ENCODE peak calls at places on chromosomes 12 and 14, in seven cellular contexts. D is dorsolateral prefrontal cortex; H is right atrium auricular region; I is ovary; O is H9; V is CD8-positive, alpha-beta T cell; S is PC-9. G is an unnamed sample.

GRCh38 chr14:89331398-89331797 is 85.6 kb downstream of the FOXN3 start:
- DNase-seq in V (no peak), H (no peak), O (no peak), S (no peak), D (no peak), I (no peak), G (no peak)

GRCh38 chr12:72560370-72560769 is 288.2 kb downstream of the TRHDE start:
- DNase-seq in S (no peak), O (peak; percentile 36), D (no peak), I (no peak), H (no peak), V (no peak), G (no peak)

GRCh38 chr12:53057816-53058500 is 8.1 kb downstream of the TNS2 start:
- DNase-seq in S (no peak), I (peak; percentile 41), D (peak; percentile 9), O (no peak), V (no peak), H (peak; percentile 58), G (no peak)

GRCh38 chr12:62922539-62922938 is 12.4 kb downstream of the PPM1H start:
- DNase-seq in I (no peak), D (peak; percentile 69), V (no peak), O (no peak), S (no peak), H (no peak), G (no peak)

GRCh38 chr14:30194769-30195168 is 267.1 kb upstream of the PRKD1 start:
- DNase-seq in V (no peak), D (no peak), I (no peak), H (no peak), S (no peak), O (no peak), G (no peak)

GRCh38 chr12:87660987-87661769 is 368.0 kb downstream of the C12orf50 start:
- DNase-seq in V (no peak), O (no peak), I (no peak), D (no peak), S (no peak), H (no peak), G (no peak)

GRCh38 chr14:37583358-37584210 is 11.5 kb downstream of the FOXA1 start:
- DNase-seq in V (no peak), O (peak; percentile 50), H (no peak), D (no peak), I (no peak), S (no peak), G (no peak)

GRCh38 chr12:12357697-12358476 is 1.0 kb downstream of the BORCS5 start:
- DNase-seq in I (no peak), S (no peak), O (no peak), H (no peak), D (no peak), V (no peak), G (no peak)

GRCh38 chr12:116687888-116688287 is 50.0 kb downstream of the SPRING1 start:
- DNase-seq in V (no peak), I (no peak), D (no peak), H (no peak), O (peak; percentile 92), S (no peak), G (no peak)

GRCh38 chr12:123744836-123745235 is 17.3 kb upstream of the DNAH10 start:
- DNase-seq in I (no peak), S (no peak), H (no peak), O (peak; percentile 46), D (no peak), V (no peak), G (no peak)

GRCh38 chr12:6554168-6554989 is 1.5 kb downstream of the IFFO1 start:
- DNase-seq in H (peak; percentile 88), O (peak; percentile 96), S (no peak), V (peak; percentile 81), I (peak; percentile 74), D (peak; percentile 67), G (no peak)

GRCh38 chr12:52020126-52020525 is 13.4 kb downstream of the TAMALIN start:
- DNase-seq in S (no peak), H (no peak), D (no peak), V (no peak), O (no peak), I (no peak), G (no peak)

GRCh38 chr14:23640524-23641141 is 4.5 kb downstream of the DHRS2 start:
- DNase-seq in I (peak; percentile 90), O (peak; percentile 49), V (no peak), H (no peak), D (no peak), S (peak; percentile 74), G (no peak)

GRCh38 chr14:91241848-91242247 is 2.7 kb downstream of the GPR68 start:
- DNase-seq in I (no peak), D (no peak), H (no peak), O (no peak), V (no peak), S (no peak), G (no peak)

GRCh38 chr14:34873591-34874385 is 1.4 kb downstream of the BAZ1A start:
- DNase-seq in V (peak; percentile 84), O (peak; percentile 36), H (peak; percentile 90), D (peak; percentile 67), S (peak; percentile 75), I (peak; percentile 72), G (peak; percentile 77)

GRCh38 chr14:61927521-61927920 is 165.3 kb downstream of the SNAPC1 start:
- DNase-seq in I (no peak), D (no peak), O (no peak), H (no peak), S (peak; percentile 98), V (no peak), G (no peak)

GRCh38 chr14:94673071-94673470 is 60.9 kb downstream of the SERPINA3 start:
- DNase-seq in V (no peak), D (no peak), I (no peak), O (no peak), S (no peak), H (no peak), G (no peak)

GRCh38 chr12:59115526-59115925 is 195.2 kb upstream of the LRIG3 start:
- DNase-seq in I (no peak), V (no peak), O (no peak), S (no peak), D (no peak), H (no peak), G (no peak)

GRCh38 chr12:6312529-6313325 is 2.2 kb downstream of the PLEKHG6 start:
- DNase-seq in O (peak; percentile 93), I (no peak), S (peak; percentile 96), D (no peak), V (no peak), H (no peak), G (no peak)

DNA sequence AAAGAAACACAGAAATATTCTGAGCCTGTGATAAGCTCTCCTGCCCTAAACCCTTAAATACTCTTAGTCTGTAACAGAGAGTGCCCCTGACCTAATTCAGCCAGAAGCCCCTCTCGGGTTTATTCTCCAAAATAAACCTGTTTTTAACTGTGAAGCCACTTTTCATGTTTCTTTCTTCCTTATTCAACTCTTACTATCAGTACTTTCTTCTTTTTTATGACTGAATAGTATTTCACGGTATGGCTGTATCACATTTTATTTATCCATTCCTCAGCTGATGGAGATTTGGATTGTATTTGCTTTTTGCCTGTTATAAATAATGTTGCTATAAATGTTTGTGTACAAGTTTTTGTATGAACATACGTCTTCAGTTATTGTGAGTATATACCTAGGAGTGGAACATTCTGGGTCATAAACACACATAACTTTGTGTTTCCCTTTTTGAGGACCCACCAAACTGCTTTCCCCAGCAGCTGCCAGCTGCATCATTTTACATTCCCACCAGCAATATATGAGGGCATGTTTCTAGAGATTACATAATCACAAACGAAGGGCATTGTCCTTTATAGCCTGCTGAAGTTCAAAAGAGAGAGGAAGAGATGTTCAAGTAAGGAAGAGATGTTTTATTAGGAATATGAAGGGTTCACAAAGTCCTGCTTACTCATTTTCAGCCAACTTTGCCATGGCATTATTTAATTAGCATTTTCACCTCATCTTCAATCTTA is 199.4 kb upstream of the NUDT4 start:
- DNase-seq in H (no peak), I (no peak), S (no peak), O (no peak), D (no peak), V (no peak), G (no peak)
- H3K27ac ChIP-seq in H (peak overlapping the region; percentile 78), I (peak overlapping the region; percentile 73), S (no peak overlapping the region), O (no peak overlapping the region), D (no peak overlapping the region), V (no peak overlapping the region), G (no peak overlapping the region)

GRCh38 chr14:54567634-54568561 is 970 bp downstream of the SAMD4A start:
- DNase-seq in S (no peak), V (peak; percentile 59), I (peak; percentile 65), O (peak; percentile 71), D (peak; percentile 34), H (no peak), G (no peak)
- H3K27ac ChIP-seq in S (peak overlapping the region; percentile 40), V (no peak overlapping the region), I (peak overlapping the region; percentile 96), O (no peak overlapping the region), D (peak overlapping the region; percentile 89), H (peak overlapping the region; percentile 99), G (peak overlapping the region; percentile 99)

GRCh38 chr12:106814649-106815048 is 40.2 kb downstream of the RIC8B start:
- DNase-seq in V (no peak), D (no peak), H (no peak), O (no peak), I (no peak), S (no peak), G (no peak)

GRCh38 chr12:106815741-106816140 is 41.3 kb downstream of the RIC8B start:
- DNase-seq in H (no peak), O (no peak), I (no peak), D (no peak), V (no peak), S (no peak), G (no peak)

DNA sequence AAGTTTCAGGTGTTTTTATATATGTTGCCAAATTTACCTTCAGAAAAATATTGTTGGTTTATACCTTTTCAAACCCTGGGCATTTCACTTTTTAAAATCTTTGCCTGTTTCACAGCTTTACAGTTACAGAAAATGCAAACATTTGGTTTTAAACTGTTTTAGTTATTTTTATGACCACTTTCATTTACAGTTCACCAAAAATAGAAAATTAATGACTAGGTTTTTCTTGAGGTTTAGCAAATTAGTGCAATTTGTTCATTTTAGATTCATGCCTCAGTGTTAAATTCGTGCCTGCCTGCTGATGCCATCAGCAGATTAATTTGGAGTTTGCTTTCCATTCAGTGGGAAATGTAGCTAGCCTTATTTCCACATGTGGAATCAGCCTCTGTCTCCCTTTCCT is 45.5 kb downstream of the RIC8B start:
- DNase-seq in D (no peak), I (no peak), S (no peak), H (no peak), O (no peak), V (no peak), G (no peak)
- H3K27ac ChIP-seq in D (no peak overlapping the region), I (no peak overlapping the region), S (no peak overlapping the region), H (no peak overlapping the region), O (no peak overlapping the region), V (no peak overlapping the region), G (no peak overlapping the region)

DNA sequence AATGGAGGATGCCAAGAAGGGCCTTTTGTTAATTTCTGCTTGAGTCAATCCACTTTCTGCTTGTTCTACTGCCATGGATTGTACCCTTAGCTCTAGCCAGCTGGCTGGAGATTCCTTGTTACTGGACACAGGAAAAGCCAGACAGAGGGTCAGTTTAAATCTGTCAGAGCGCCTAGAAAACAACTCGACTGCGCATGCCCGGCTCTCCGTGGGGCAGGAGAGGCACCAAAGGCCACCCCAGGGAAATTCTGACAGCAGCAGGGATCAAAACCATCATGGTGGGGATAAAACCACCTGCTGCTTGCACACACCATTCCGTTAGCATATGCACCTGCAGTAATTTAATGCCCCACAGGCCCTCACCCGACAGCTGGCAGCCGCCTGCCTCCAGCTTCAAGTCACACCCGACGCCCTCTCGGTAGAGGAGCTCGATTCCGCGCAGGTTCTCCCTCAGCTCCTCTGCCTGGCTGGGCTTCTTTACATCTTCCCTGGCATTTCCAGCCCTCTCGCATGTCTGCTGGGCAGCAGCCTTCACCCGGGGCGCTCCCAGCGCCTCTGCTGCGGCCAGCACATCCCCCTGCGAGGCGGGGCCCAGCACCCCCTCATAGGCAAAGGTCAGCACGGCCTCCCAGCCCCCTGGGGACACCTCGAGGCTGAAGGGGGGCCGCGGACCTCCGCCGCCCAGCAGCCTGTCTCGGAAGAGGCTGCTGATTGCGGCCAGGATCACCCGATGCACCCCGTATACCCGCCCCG is 1.1 kb downstream of the KLHL33 start:
- DNase-seq in V (no peak), S (no peak), I (peak; percentile 83), O (no peak), D (peak; percentile 69), H (peak; percentile 64), G (peak; percentile 9)
- H3K27ac ChIP-seq in V (no peak overlapping the region), S (no peak overlapping the region), I (peak overlapping the region; percentile 87), O (no peak overlapping the region), D (peak overlapping the region; percentile 14), H (peak overlapping the region; percentile 58), G (no peak overlapping the region)